ENCODE peak calls at places on chromosomes 7 and 10, in six cellular contexts. J, T, F, V, E and C are unnamed samples.

GRCh38 chr7:69575651-69576050 is 22.6 kb upstream of the AUTS2 start:
- DNase-seq in F (no peak), J (no peak), E (no peak), T (no peak), V (no peak), C (no peak)

GRCh38 chr10:110042181-110042580 is 34.4 kb downstream of the ADD3 start:
- DNase-seq in V (no peak), F (no peak), E (peak), T (no peak), J (no peak), C (peak)

GRCh38 chr10:107739951-107740350 is 575.4 kb upstream of the SORCS1 start:
- DNase-seq in J (no peak), V (no peak), E (no peak), T (no peak), F (no peak), C (no peak)

GRCh38 chr10:29408847-29409240 is 120.0 kb downstream of the LYZL1 start:
- DNase-seq in V (no peak), F (no peak), J (no peak), T (no peak), E (no peak), C (no peak)

GRCh38 chr7:105782391-105783063 is 93.9 kb downstream of the ATXN7L1 start:
- DNase-seq in J (peak), E (peak), F (no peak), V (no peak), T (no peak), C (peak)

GRCh38 chr7:79096361-79096805 is 357.1 kb downstream of the MAGI2 start:
- DNase-seq in E (no peak), J (no peak), V (no peak), T (no peak), F (no peak), C (no peak)

GRCh38 chr10:119281581-119282071 is 74.3 kb downstream of the GRK5 start:
- DNase-seq in E (no peak), J (peak), V (no peak), F (no peak), T (no peak), C (peak)

GRCh38 chr10:22610595-22610994 is 103.8 kb downstream of the PIP4K2A start:
- DNase-seq in T (no peak), J (no peak), F (no peak), V (no peak), E (no peak), C (no peak)

GRCh38 chr10:75632750-75633462 is 201.5 kb downstream of the LRMDA start:
- DNase-seq in J (no peak), F (no peak), V (no peak), E (no peak), T (no peak), C (peak)

GRCh38 chr10:88289342-88289741 is 293.8 kb downstream of the RNLS start:
- DNase-seq in T (no peak), F (no peak), V (no peak), E (no peak), J (peak), C (no peak)

GRCh38 chr10:88282876-88283275 is 300.2 kb downstream of the RNLS start:
- DNase-seq in E (no peak), T (no peak), F (no peak), V (no peak), J (no peak), C (peak)

GRCh38 chr10:88281592-88282268 is 301.4 kb downstream of the RNLS start:
- DNase-seq in E (peak), V (no peak), T (no peak), J (peak), F (no peak), C (peak)

GRCh38 chr10:88288621-88289059 is 294.5 kb downstream of the RNLS start:
- DNase-seq in V (no peak), J (no peak), F (no peak), T (no peak), E (no peak), C (no peak)

GRCh38 chr10:88286030-88286429 is 297.1 kb downstream of the RNLS start:
- DNase-seq in T (no peak), V (no peak), J (no peak), E (no peak), F (no peak), C (no peak)
- H3K4me3 ChIP-seq in T (no peak), V (no peak), J (no peak), E (no peak), F (no peak), C (no peak)

GRCh38 chr7:27647052-27647451 is 15.6 kb downstream of the HIBADH start:
- DNase-seq in J (no peak), T (no peak), F (no peak), V (no peak), E (peak), C (peak)
- TF ChIP-seq CTCF in J (no peak), T (no peak), F (no peak), V (no peak), E (no peak), C (no peak)

GRCh38 chr10:105974803-105975456 is 1189.6 kb downstream of the SORCS1 start:
- DNase-seq in J (no peak), F (peak), E (peak), T (peak), V (peak), C (peak)
- H3K4me3 ChIP-seq in J (peak), F (peak), E (no peak), T (no peak), V (no peak), C (peak)

DNA sequence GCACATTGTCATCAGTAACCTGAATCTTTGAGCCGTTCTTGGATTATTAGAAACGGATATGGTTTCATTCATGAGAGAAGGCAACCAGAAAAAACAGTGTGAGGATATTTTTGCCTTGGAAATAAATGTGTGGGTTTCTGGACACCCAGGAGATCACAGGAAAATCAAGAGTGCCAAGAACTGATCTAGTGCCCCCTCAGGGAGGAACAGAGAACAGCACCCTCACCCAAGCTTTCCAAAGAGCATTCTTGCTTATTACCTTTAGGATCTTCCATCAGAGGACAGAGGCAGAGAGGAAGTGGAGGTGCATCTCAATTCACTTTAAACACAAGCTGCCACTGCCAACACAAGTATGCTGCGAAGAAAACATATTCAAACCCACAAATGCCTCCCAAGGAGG is 851.5 kb upstream of the COBL start:
- DNase-seq in J (no peak), E (peak), F (peak), T (peak), V (no peak), C (no peak)
- TF ChIP-seq CTCF in J (no peak), E (no peak), F (peak), T (peak), V (no peak), C (no peak)

DNA sequence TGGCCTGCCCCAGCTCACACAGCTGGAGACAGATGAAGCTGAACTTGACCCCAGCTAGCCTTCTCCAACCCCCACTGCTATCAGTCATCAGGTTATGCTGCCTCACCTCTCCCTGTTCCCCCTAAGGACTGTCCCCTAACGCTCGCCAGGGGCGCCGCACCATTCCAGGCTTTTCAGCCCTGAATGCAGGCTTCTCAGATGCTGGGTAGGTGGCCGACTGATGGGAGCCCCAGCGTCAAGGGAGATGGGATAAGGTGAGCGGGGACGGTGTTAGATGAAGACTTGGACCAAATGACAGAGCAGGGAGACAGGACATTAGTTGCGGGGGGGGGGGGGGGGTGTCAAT is 15.8 kb upstream of the OPALIN start:
- DNase-seq in F (no peak), T (peak), J (no peak), V (peak), E (no peak), C (no peak)
- H3K4me3 ChIP-seq in F (no peak), T (peak), J (no peak), V (peak), E (peak), C (no peak)

GRCh38 chr10:70117646-70118045 is 15.0 kb downstream of the AIFM2 start:
- DNase-seq in F (no peak), E (no peak), J (no peak), T (no peak), V (no peak), C (no peak)

GRCh38 chr10:70118196-70118595 is 14.4 kb downstream of the AIFM2 start:
- DNase-seq in V (no peak), T (no peak), J (no peak), E (no peak), F (no peak), C (no peak)

GRCh38 chr10:70111496-70111895 is 21.1 kb downstream of the AIFM2 start:
- DNase-seq in J (no peak), E (no peak), T (no peak), V (no peak), F (no peak), C (no peak)

GRCh38 chr10:70115948-70116682 is 16.5 kb downstream of the AIFM2 start:
- DNase-seq in T (peak), E (peak), J (no peak), V (peak), F (peak), C (peak)

DNA sequence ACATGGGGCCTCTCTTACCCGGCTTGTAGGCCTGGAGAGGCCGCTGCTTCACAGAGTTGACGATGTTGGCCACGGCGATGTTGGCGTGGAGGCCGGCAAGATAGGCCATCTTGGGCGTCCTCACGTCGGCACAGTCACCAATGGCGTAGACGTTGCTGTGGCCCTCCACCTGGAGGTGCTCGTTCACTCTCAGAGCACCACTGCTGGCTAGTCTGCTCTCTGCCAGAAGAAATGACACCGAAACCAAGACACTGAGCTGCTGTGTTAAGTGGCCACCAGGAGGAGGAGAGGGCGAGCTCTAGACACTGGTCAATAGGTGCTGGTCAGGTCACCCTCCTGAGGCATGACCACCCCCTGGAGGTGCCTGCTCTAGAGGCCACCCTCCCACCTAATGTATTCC is 17.7 kb downstream of the AIFM2 start:
- DNase-seq in E (peak), F (no peak), J (no peak), T (no peak), V (no peak), C (no peak)
- TF ChIP-seq CTCF in E (no peak), F (no peak), J (no peak), T (no peak), V (no peak), C (no peak)

DNA sequence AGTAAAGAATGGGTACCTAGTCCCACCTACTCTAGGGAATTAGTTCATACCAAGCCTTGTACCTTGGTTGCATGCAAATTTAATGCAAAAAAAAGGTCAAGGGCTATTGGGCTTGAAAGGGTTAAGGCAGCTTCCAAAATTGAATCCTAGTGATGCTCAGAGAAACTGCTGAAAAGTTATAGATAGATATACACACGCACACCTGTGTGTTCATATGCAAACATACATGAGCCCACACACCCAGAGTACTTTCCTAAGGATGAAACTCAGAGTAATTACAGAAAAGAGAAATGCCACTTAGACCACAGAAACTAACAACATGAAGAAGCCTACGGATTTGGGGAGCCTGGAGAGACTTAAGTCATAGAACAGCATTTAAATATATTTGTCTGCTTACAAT is 1.5 kb downstream of the SLC25A13 start:
- DNase-seq in T (no peak), E (no peak), V (peak), F (no peak), J (no peak), C (no peak)
- H3K4me3 ChIP-seq in T (peak), E (peak), V (peak), F (peak), J (peak), C (no peak)

GRCh38 chr7:158704524-158705233 is at the start of gene NCAPG2:
- DNase-seq in J (peak), F (peak), T (peak), V (peak), E (peak), C (peak)
- TF ChIP-seq CTCF in J (no peak), F (no peak), T (peak), V (no peak), E (no peak), C (peak)